ENCODE peak calls at places on chromosomes 1 and 21, in ten cellular contexts. N is IMR-90, W is Peyer's patch, B is spleen, M is breast epithelium, R is right lobe of liver, U is adrenal gland, K is HCT116, A is prostate gland, C is esophagus squamous epithelium. G is an unnamed sample.

GRCh38 chr1:210123924-210124589 is 108.5 kb upstream of the SERTAD4 start:
- DNase-seq in N (peak), W (no peak), B (no peak), M (no peak), R (no peak), U (no peak), K (no peak), A (no peak), C (no peak), G (no peak)

GRCh38 chr1:201503397-201504176 is 3.3 kb downstream of the CSRP1 start:
- DNase-seq in N (peak), W (no peak), B (peak), M (no peak), R (no peak), U (no peak), K (no peak), A (peak), C (no peak), G (no peak)

GRCh38 chr1:93029317-93029716 is 49.8 kb upstream of the MTF2 start:
- DNase-seq in N (no peak), W (no peak), B (no peak), M (no peak), R (no peak), U (no peak), K (no peak), A (no peak), C (no peak), G (no peak)

GRCh38 chr1:48581256-48581655 is 109.3 kb upstream of the SPATA6 start:
- DNase-seq in N (no peak), W (no peak), B (no peak), M (no peak), R (no peak), U (peak), K (no peak), A (no peak), C (no peak), G (no peak)

GRCh38 chr1:160954158-160955104 is at the start of gene ITLN2:
- DNase-seq in N (peak), W (peak), B (no peak), M (no peak), R (no peak), U (peak), K (peak), A (no peak), C (no peak), G (peak)

GRCh38 chr1:103949714-103950113 is 200.0 kb downstream of the AMY1C start:
- DNase-seq in N (no peak), W (no peak), B (no peak), M (no peak), R (no peak), U (no peak), K (no peak), A (no peak), C (no peak), G (no peak)

GRCh38 chr1:38030596-38031512 is 15.7 kb downstream of the POU3F1 start:
- DNase-seq in N (no peak), W (no peak), B (no peak), M (no peak), R (no peak), U (peak), K (no peak), A (no peak), C (no peak), G (no peak)

GRCh38 chr1:100642826-100643225 is 76.7 kb upstream of the VCAM1 start:
- DNase-seq in N (no peak), W (no peak), B (no peak), M (no peak), R (no peak), U (no peak), K (no peak), A (no peak), C (no peak), G (no peak)

GRCh38 chr21:29710498-29710897 is 229.3 kb downstream of the GRIK1 start:
- DNase-seq in N (no peak), W (no peak), B (no peak), M (no peak), R (no peak), U (no peak), K (no peak), A (no peak), C (no peak), G (no peak)

GRCh38 chr1:160282807-160283206 is 2.1 kb downstream of the PEX19 start:
- DNase-seq in N (no peak), W (no peak), B (no peak), M (no peak), R (no peak), U (no peak), K (no peak), A (no peak), C (no peak), G (no peak)

GRCh38 chr1:58650141-58650540 is 49.7 kb downstream of the MYSM1 start:
- DNase-seq in N (peak), W (no peak), B (no peak), M (no peak), R (no peak), U (no peak), K (no peak), A (no peak), C (no peak), G (no peak)

GRCh38 chr1:111507411-111508201 is 4.2 kb upstream of the ADORA3 start:
- DNase-seq in N (peak), W (peak), B (peak), M (no peak), R (peak), U (peak), K (no peak), A (peak), C (peak), G (peak)

GRCh38 chr1:154501423-154502065 is 475 bp upstream of the TDRD10 start:
- DNase-seq in N (no peak), W (no peak), B (peak), M (peak), R (peak), U (peak), K (no peak), A (no peak), C (no peak), G (no peak)

GRCh38 chr1:212256404-212256803 is 28.8 kb upstream of the PPP2R5A start:
- DNase-seq in N (no peak), W (peak), B (peak), M (no peak), R (no peak), U (no peak), K (no peak), A (no peak), C (no peak), G (no peak)

GRCh38 chr21:46063227-46063626 is 34.7 kb upstream of the COL6A2 start:
- DNase-seq in N (no peak), W (no peak), B (no peak), M (no peak), R (no peak), U (no peak), K (no peak), A (no peak), C (no peak), G (no peak)

GRCh38 chr1:93324486-93325464 is 20.9 kb upstream of the DR1 start:
- DNase-seq in N (peak), W (no peak), B (no peak), M (no peak), R (no peak), U (no peak), K (peak), A (no peak), C (no peak), G (no peak)

GRCh38 chr1:160095382-160096105 is 2.9 kb downstream of the IGSF8 start:
- DNase-seq in N (no peak), W (no peak), B (peak), M (no peak), R (no peak), U (no peak), K (no peak), A (no peak), C (no peak), G (no peak)

GRCh38 chr1:55592122-55592521 is 377.0 kb upstream of the USP24 start:
- DNase-seq in N (no peak), W (no peak), B (no peak), M (no peak), R (no peak), U (no peak), K (no peak), A (no peak), C (no peak), G (no peak)

GRCh38 chr1:207861442-207862177 is 49.3 kb downstream of the CD34 start:
- DNase-seq in N (no peak), W (peak), B (no peak), M (no peak), R (no peak), U (no peak), K (no peak), A (no peak), C (no peak), G (no peak)

GRCh38 chr1:246208120-246208519 is 299.0 kb downstream of the SMYD3 start:
- DNase-seq in N (peak), W (no peak), B (no peak), M (no peak), R (no peak), U (no peak), K (no peak), A (no peak), C (no peak), G (no peak)

GRCh38 chr1:70909262-70909817 is 138.3 kb downstream of the PTGER3 start:
- DNase-seq in N (no peak), W (no peak), B (no peak), M (no peak), R (no peak), U (no peak), K (no peak), A (no peak), C (no peak), G (peak)

GRCh38 chr1:47901001-47901575 is 96.1 kb downstream of the TRABD2B start:
- DNase-seq in N (no peak), W (no peak), B (no peak), M (no peak), R (no peak), U (no peak), K (no peak), A (no peak), C (no peak), G (no peak)

GRCh38 chr1:150579955-150580642 is 689 bp upstream of the MCL1 start:
- DNase-seq in N (no peak), W (no peak), B (no peak), M (no peak), R (no peak), U (peak), K (no peak), A (no peak), C (no peak), G (no peak)

GRCh38 chr1:150578278-150579109 is 916 bp downstream of the MCL1 start:
- DNase-seq in N (peak), W (no peak), B (peak), M (no peak), R (peak), U (peak), K (no peak), A (peak), C (no peak), G (peak)

GRCh38 chr1:150576794-150577556 is 2.4 kb downstream of the MCL1 start:
- DNase-seq in N (peak), W (no peak), B (no peak), M (no peak), R (no peak), U (peak), K (no peak), A (peak), C (no peak), G (no peak)

GRCh38 chr1:150577557-150578277 is 1.7 kb downstream of the MCL1 start:
- DNase-seq in N (peak), W (no peak), B (no peak), M (no peak), R (no peak), U (peak), K (no peak), A (no peak), C (no peak), G (peak)

GRCh38 chr1:150579110-150579954 is at the start of gene MCL1:
- DNase-seq in N (peak), W (peak), B (peak), M (peak), R (peak), U (peak), K (peak), A (peak), C (peak), G (peak)
- TF ChIP-seq POLR2A in N (peak), W (peak), B (peak), M (peak), R (peak), U (peak), K (peak), A (peak), C (peak), G (peak)

GRCh38 chr1:150877220-150877516 is 769 bp upstream of the ARNT start:
- DNase-seq in N (no peak), W (no peak), B (no peak), M (no peak), R (no peak), U (no peak), K (no peak), A (no peak), C (no peak), G (peak)

GRCh38 chr1:150876111-150876434 is 326 bp downstream of the ARNT start:
- DNase-seq in N (peak), W (no peak), B (no peak), M (peak), R (no peak), U (peak), K (peak), A (no peak), C (no peak), G (peak)

GRCh38 chr1:150873521-150873920 is 2.9 kb downstream of the ARNT start:
- DNase-seq in N (no peak), W (no peak), B (no peak), M (no peak), R (no peak), U (no peak), K (no peak), A (no peak), C (no peak), G (no peak)

GRCh38 chr1:150874455-150875196 is 1.8 kb downstream of the ARNT start:
- DNase-seq in N (no peak), W (no peak), B (no peak), M (no peak), R (no peak), U (no peak), K (no peak), A (no peak), C (no peak), G (no peak)

GRCh38 chr1:150875197-150876110 is 945 bp downstream of the ARNT start:
- DNase-seq in N (no peak), W (peak), B (no peak), M (no peak), R (no peak), U (no peak), K (no peak), A (peak), C (no peak), G (peak)
- TF ChIP-seq POLR2A in N (no peak), W (no peak), B (no peak), M (no peak), R (no peak), U (no peak), K (no peak), A (no peak), C (no peak), G (no peak)

GRCh38 chr21:33324311-33325221 is at the start of gene IFNAR1:
- DNase-seq in N (peak), W (peak), B (peak), M (peak), R (peak), U (peak), K (peak), A (peak), C (peak), G (peak)
- TF ChIP-seq POLR2A in N (peak), W (peak), B (peak), M (peak), R (peak), U (peak), K (peak), A (peak), C (peak), G (peak)

GRCh38 chr1:224387302-224387912 is 30.7 kb downstream of the CNIH4 start:
- DNase-seq in N (no peak), W (no peak), B (no peak), M (no peak), R (no peak), U (no peak), K (no peak), A (no peak), C (no peak), G (no peak)
- TF ChIP-seq POLR2A in N (no peak), W (no peak), B (no peak), M (no peak), R (no peak), U (no peak), K (no peak), A (no peak), C (no peak), G (no peak)

DNA sequence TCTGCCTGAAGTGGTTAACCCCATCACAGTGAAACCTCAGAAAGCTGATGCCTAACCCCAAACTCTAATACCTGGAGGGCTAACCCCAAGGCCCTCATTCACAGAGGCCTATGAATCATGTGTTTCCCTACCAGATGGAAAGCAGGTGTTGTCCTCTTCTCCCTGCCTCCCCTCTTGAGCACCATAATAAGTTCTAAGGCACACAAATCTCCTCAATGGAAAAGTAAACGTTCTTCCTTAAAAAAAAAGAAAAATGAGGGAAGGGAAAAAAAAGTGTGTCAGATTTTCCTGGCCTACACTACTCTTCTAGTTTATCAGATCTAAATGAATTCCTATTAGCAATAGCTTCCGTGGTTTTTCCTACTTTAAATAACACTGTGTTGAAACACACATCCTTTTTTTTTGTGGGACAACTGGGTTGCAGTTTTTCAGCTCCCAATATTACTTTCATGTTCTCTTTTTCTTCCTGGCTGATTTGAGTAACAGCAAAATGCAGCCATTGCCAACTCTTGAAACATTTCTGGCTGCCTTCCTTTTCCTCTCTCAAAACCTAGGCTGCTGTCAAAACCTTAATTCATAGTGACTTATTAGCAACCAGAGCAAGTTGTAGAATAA is 43.2 kb downstream of the SLC44A3 start:
- DNase-seq in N (peak), W (no peak), B (no peak), M (no peak), R (no peak), U (no peak), K (peak), A (peak), C (no peak), G (no peak)
- TF ChIP-seq POLR2A in N (no peak), W (no peak), B (no peak), M (no peak), R (no peak), U (no peak), K (no peak), A (no peak), C (no peak), G (no peak)

GRCh38 chr1:182488803-182489202 is 38.9 kb downstream of the RGSL1 start:
- DNase-seq in N (no peak), W (no peak), B (no peak), M (no peak), R (no peak), U (no peak), K (no peak), A (no peak), C (no peak), G (no peak)
- TF ChIP-seq POLR2A in N (no peak), W (no peak), B (no peak), M (no peak), R (no peak), U (no peak), K (no peak), A (no peak), C (no peak), G (no peak)

GRCh38 chr1:150066838-150067183 is 765 bp upstream of the VPS45 start:
- DNase-seq in N (no peak), W (peak), B (peak), M (no peak), R (peak), U (peak), K (no peak), A (peak), C (no peak), G (peak)

GRCh38 chr1:150069923-150070322 is 2.3 kb downstream of the VPS45 start:
- DNase-seq in N (no peak), W (no peak), B (no peak), M (no peak), R (no peak), U (no peak), K (no peak), A (no peak), C (no peak), G (no peak)

GRCh38 chr1:150066328-150066727 is 1.2 kb upstream of the VPS45 start:
- DNase-seq in N (no peak), W (no peak), B (no peak), M (no peak), R (no peak), U (no peak), K (no peak), A (no peak), C (no peak), G (no peak)

GRCh38 chr1:150065184-150065871 is 2.2 kb upstream of the VPS45 start:
- DNase-seq in N (peak), W (no peak), B (no peak), M (no peak), R (no peak), U (no peak), K (peak), A (no peak), C (no peak), G (no peak)

DNA sequence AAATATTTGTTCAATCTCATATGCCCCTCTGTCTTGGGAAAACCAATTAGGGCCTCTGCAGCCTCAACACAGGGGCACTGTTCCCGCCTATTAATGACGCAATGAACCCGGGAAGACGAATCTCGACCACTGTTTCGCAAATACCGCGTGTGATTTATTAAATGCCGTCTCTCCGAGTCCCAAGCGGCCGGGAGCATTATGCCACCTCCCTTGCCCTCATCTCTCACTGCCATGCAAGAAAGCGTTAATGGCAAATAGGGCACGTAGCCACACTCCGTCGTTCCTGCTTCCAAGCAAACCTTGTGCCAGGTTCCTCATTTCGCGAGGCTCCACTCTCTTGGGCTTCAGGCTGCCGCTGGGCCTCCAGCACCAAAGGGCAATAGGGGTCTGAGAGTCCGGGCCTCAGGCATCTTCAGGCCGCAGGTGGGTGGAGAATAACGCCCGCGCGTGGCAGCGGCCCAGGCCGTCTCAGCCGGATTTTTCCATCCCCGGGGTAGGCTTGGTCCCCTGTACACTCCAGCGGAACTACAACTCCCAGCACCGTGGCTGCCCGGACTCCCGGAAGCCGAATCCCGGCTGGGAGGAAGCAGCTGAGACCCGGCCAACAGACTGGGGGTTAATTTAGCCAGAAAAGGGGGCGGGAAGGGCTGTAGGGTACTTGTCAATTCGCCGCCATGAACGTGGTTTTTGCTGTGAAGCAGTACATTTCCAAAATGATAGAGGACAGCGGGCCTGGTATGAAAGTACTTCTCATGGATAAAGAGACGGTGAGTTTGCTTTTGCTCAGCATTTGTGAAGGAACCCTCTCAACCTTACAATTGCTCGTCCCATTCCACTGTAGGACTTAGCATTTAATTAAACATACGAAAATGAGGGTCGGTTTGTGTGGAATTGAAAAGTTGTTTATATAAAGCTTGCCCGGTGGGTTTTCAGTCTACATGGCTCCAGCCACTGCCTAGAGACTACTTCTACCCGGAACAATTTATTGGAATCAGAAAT is at the start of gene VPS45:
- DNase-seq in N (peak), W (peak), B (peak), M (peak), R (peak), U (peak), K (peak), A (peak), C (peak), G (peak)
- TF ChIP-seq POLR2A in N (peak), W (peak), B (peak), M (no peak), R (peak), U (peak), K (no peak), A (peak), C (peak), G (peak)

GRCh38 chr1:33178836-33179439 is 2.9 kb downstream of the TRIM62 start:
- DNase-seq in N (no peak), W (no peak), B (no peak), M (no peak), R (no peak), U (no peak), K (no peak), A (no peak), C (no peak), G (no peak)

GRCh38 chr1:33177996-33178540 is 3.8 kb downstream of the TRIM62 start:
- DNase-seq in N (no peak), W (no peak), B (no peak), M (no peak), R (no peak), U (no peak), K (no peak), A (no peak), C (no peak), G (no peak)

GRCh38 chr1:33176887-33177286 is 5.0 kb downstream of the TRIM62 start:
- DNase-seq in N (no peak), W (no peak), B (no peak), M (no peak), R (no peak), U (no peak), K (no peak), A (no peak), C (no peak), G (no peak)

GRCh38 chr1:33175865-33176264 is 6.0 kb downstream of the TRIM62 start:
- DNase-seq in N (no peak), W (no peak), B (no peak), M (no peak), R (no peak), U (peak), K (no peak), A (no peak), C (no peak), G (no peak)

GRCh38 chr1:33176362-33176850 is 5.4 kb downstream of the TRIM62 start:
- DNase-seq in N (peak), W (no peak), B (no peak), M (peak), R (no peak), U (peak), K (no peak), A (no peak), C (no peak), G (no peak)
- TF ChIP-seq POLR2A in N (no peak), W (no peak), B (no peak), M (no peak), R (no peak), U (no peak), K (no peak), A (no peak), C (no peak), G (no peak)

GRCh38 chr21:30710499-30710898 is 8.1 kb downstream of the KRTAP21-3 start:
- DNase-seq in N (no peak), W (no peak), B (no peak), M (no peak), R (no peak), U (no peak), K (no peak), A (no peak), C (no peak), G (no peak)
- TF ChIP-seq POLR2A in N (no peak), W (no peak), B (no peak), M (no peak), R (no peak), U (no peak), K (no peak), A (no peak), C (no peak), G (no peak)

G was measured in erythroblast.